ENCODE peak calls at places on chromosomes 12 and 14, in eight cellular contexts. C, R, N, J, Y, O, K and V are unnamed samples.

GRCh38 chr14:31926652-31927347 is 150.3 kb upstream of the ARHGAP5 start:
- DNase-seq in Y (no peak), R (no peak), O (no peak), N (no peak), K (no peak), C (no peak), J (no peak), V (no peak)

GRCh38 chr12:22538336-22538735 is 6.0 kb downstream of the C2CD5 start:
- DNase-seq in K (no peak), N (no peak), Y (no peak), O (no peak), J (no peak), C (no peak), R (no peak), V (no peak)

GRCh38 chr14:75711134-75711795 is 50.2 kb downstream of the TTLL5 start:
- DNase-seq in C (no peak), N (peak; percentile 59), Y (peak; percentile 40), R (peak; percentile 86), J (peak; percentile 40), K (peak; percentile 43), O (no peak), V (peak; percentile 41)

GRCh38 chr14:101006008-101006407 is 102.5 kb upstream of the RTL1 start:
- DNase-seq in O (no peak), C (no peak), K (no peak), J (no peak), N (no peak), R (peak; percentile 22), Y (no peak), V (no peak)

GRCh38 chr14:101250336-101250947 is 310.9 kb upstream of the DIO3 start:
- DNase-seq in O (peak; percentile 25), K (no peak), R (no peak), N (no peak), Y (peak; percentile 12), C (no peak), J (peak; percentile 22), V (no peak)

GRCh38 chr12:65472079-65472478 is 193.6 kb downstream of the MSRB3 start:
- DNase-seq in O (no peak), Y (no peak), R (no peak), N (no peak), C (no peak), J (no peak), K (no peak), V (no peak)

GRCh38 chr12:103278329-103278728 is 217.4 kb downstream of the C12orf42 start:
- DNase-seq in C (no peak), R (no peak), K (no peak), Y (no peak), O (no peak), J (no peak), N (no peak), V (no peak)

GRCh38 chr12:123931686-123932321 is 40.8 kb downstream of the CCDC92 start:
- DNase-seq in R (no peak), O (peak; percentile 56), K (no peak), C (no peak), Y (no peak), J (no peak), N (no peak), V (no peak)

GRCh38 chr14:77488558-77488957 is 10.1 kb downstream of the ISM2 start:
- DNase-seq in O (no peak), K (no peak), N (no peak), C (no peak), J (no peak), Y (no peak), R (no peak), V (no peak)

GRCh38 chr12:111447571-111448265 is 42.0 kb downstream of the SH2B3 start:
- DNase-seq in N (no peak), J (peak; percentile 19), K (no peak), R (no peak), C (no peak), O (peak; percentile 44), Y (peak; percentile 43), V (no peak)

GRCh38 chr14:60168841-60169240 is 3.6 kb upstream of the DHRS7 start:
- DNase-seq in K (no peak), Y (no peak), R (no peak), O (no peak), J (no peak), C (no peak), N (no peak), V (no peak)

GRCh38 chr12:1465990-1466389 is 128.4 kb downstream of the FBXL14 start:
- DNase-seq in N (no peak), R (no peak), K (no peak), C (no peak), Y (no peak), J (no peak), O (no peak), V (no peak)

GRCh38 chr12:92574046-92574783 is 128.6 kb upstream of the PLEKHG7 start:
- DNase-seq in O (no peak), J (no peak), R (no peak), K (peak; percentile 14), C (no peak), Y (peak; percentile 36), N (peak; percentile 24), V (peak; percentile 8)

GRCh38 chr12:82225871-82226270 is 132.3 kb downstream of the CCDC59 start:
- DNase-seq in N (no peak), C (no peak), R (no peak), K (no peak), O (no peak), J (no peak), Y (no peak), V (no peak)

GRCh38 chr14:104684449-104684821 is 5.0 kb upstream of the INF2 start:
- DNase-seq in R (no peak), Y (no peak), C (no peak), K (no peak), N (no peak), O (no peak), J (no peak), V (no peak)

GRCh38 chr12:121697093-121697698 is 15.4 kb upstream of the TMEM120B start:
- DNase-seq in O (no peak), R (peak; percentile 89), J (no peak), Y (no peak), N (peak; percentile 76), C (no peak), K (peak; percentile 31), V (peak; percentile 53)

GRCh38 chr12:11765817-11766794 is 116.6 kb downstream of the ETV6 start:
- DNase-seq in N (no peak), R (peak; percentile 79), K (no peak), C (no peak), J (no peak), Y (peak; percentile 48), O (peak; percentile 85), V (peak; percentile 45)

GRCh38 chr14:34912966-34913365 is 37.8 kb upstream of the BAZ1A start:
- DNase-seq in O (no peak), K (no peak), Y (no peak), J (no peak), N (no peak), R (no peak), C (no peak), V (no peak)

GRCh38 chr14:98130691-98131090 is 1141.3 kb downstream of the BCL11B start:
- DNase-seq in J (no peak), Y (no peak), N (no peak), K (no peak), R (no peak), O (no peak), C (no peak), V (no peak)

GRCh38 chr12:127162902-127163301 is 1104.1 kb upstream of the TMEM132C start:
- DNase-seq in C (no peak), N (no peak), R (peak; percentile 55), J (no peak), K (no peak), Y (no peak), O (peak; percentile 52), V (no peak)

GRCh38 chr12:115443351-115443938 is 759.5 kb upstream of the TBX3 start:
- DNase-seq in R (no peak), N (no peak), Y (no peak), C (no peak), K (no peak), J (no peak), O (no peak), V (no peak)

GRCh38 chr12:100164153-100164704 is 21.6 kb upstream of the BLTP3B start:
- DNase-seq in N (no peak), K (no peak), R (no peak), J (no peak), Y (no peak), C (no peak), O (no peak), V (no peak)
- H3K4me3 ChIP-seq in N (no peak overlapping the region), K (peak overlapping the region; percentile 59), R (peak overlapping the region; percentile 70), J (peak overlapping the region; percentile 15), Y (no peak overlapping the region), C (peak overlapping the region; percentile 23), O (no peak overlapping the region), V (peak overlapping the region; percentile 15)

GRCh38 chr12:57479043-57479375 is 657 bp downstream of the ARHGAP9 start:
- DNase-seq in K (no peak), J (no peak), C (no peak), Y (no peak), O (no peak), R (no peak), N (no peak), V (no peak)
- H3K27me3 ChIP-seq in K (peaks cover 91% of the 10 kb centered on the region), J (peaks cover 70% of the 10 kb centered on the region), C (peaks cover 56% of the 10 kb centered on the region), Y (no peaks in the 10 kb centered on the region), O (peaks cover 11% of the 10 kb centered on the region), R (peaks cover 69% of the 10 kb centered on the region), N (peaks cover 82% of the 10 kb centered on the region), V (peaks cover 70% of the 10 kb centered on the region)

GRCh38 chr12:47097276-47097896 is 17.6 kb upstream of the AMIGO2 start:
- DNase-seq in Y (no peak), O (no peak), K (no peak), R (peak; percentile 49), C (no peak), N (no peak), J (no peak), V (no peak)
- H3K4me1 ChIP-seq in Y (peaks cover 4% of the 10 kb centered on the region), O (no peaks in the 10 kb centered on the region), K (no peaks in the 10 kb centered on the region), R (peaks cover 25% of the 10 kb centered on the region), C (no peaks in the 10 kb centered on the region), N (no peaks in the 10 kb centered on the region), J (no peaks in the 10 kb centered on the region), V (no peaks in the 10 kb centered on the region)

GRCh38 chr14:32933623-32933942 is 5.1 kb upstream of the NPAS3 start:
- DNase-seq in J (no peak), R (peak; percentile 61), O (no peak), C (no peak), Y (no peak), N (peak; percentile 58), K (no peak), V (no peak)

GRCh38 chr14:32932921-32933622 is 5.6 kb upstream of the NPAS3 start:
- DNase-seq in O (no peak), K (no peak), N (peak; percentile 67), Y (peak; percentile 56), C (peak; percentile 21), J (no peak), R (no peak), V (no peak)

GRCh38 chr14:32933943-32934890 is 4.5 kb upstream of the NPAS3 start:
- DNase-seq in Y (peak; percentile 54), O (no peak), R (peak; percentile 50), K (peak; percentile 48), J (no peak), N (peak; percentile 86), C (no peak), V (peak; percentile 50)

GRCh38 chr14:32932302-32932920 is 6.3 kb upstream of the NPAS3 start:
- DNase-seq in K (no peak), O (no peak), Y (no peak), C (no peak), R (no peak), J (no peak), N (peak; percentile 16), V (no peak)

GRCh38 chr14:32934891-32935633 is 3.6 kb upstream of the NPAS3 start:
- DNase-seq in C (peak; percentile 32), J (no peak), Y (peak; percentile 47), R (peak; percentile 32), O (no peak), N (peak; percentile 57), K (no peak), V (peak; percentile 51)
- H3K4me3 ChIP-seq in C (peak overlapping the region; percentile 48), J (peak overlapping the region; percentile 48), Y (peak overlapping the region; percentile 71), R (peak overlapping the region; percentile 74), O (peak overlapping the region; percentile 36), N (peak overlapping the region; percentile 63), K (no peak overlapping the region), V (peak overlapping the region; percentile 36)